ENCODE peak calls at places on chromosomes 2 and 18, in five cellular contexts. One of them, this sample, is unnamed.
A peak's percentile ranks its signal among the peaks of the same experiment; 100 is the strongest.

GRCh38 chr18:47737956-47738355 is 192.5 kb downstream of the SMAD2 start:
- DNase-seq in adipocyte: no peak
- DNase-seq in lung: no peak
- DNase-seq in A673: no peak
- DNase-seq in lower lobe of right lung: no peak
- DNase-seq in this sample: no peak

GRCh38 chr2:69466728-69467127 is 29.5 kb upstream of the NFU1 start:
- DNase-seq in A673: no peak
- DNase-seq in lung: no peak
- DNase-seq in adipocyte: no peak
- DNase-seq in lower lobe of right lung: no peak
- DNase-seq in this sample: no peak

GRCh38 chr18:51461956-51462355 is 264.5 kb upstream of the MEX3C start:
- DNase-seq in A673: no peak
- DNase-seq in lower lobe of right lung: no peak
- DNase-seq in adipocyte: no peak
- DNase-seq in lung: no peak
- DNase-seq in this sample: peak; percentile 19

GRCh38 chr18:36303203-36303844 is 5.8 kb downstream of the FHOD3 start:
- DNase-seq in A673: no peak
- DNase-seq in lower lobe of right lung: no peak
- DNase-seq in adipocyte: no peak
- DNase-seq in lung: no peak
- DNase-seq in this sample: no peak

GRCh38 chr2:74845217-74845751 is 11.4 kb downstream of the HK2 start:
- DNase-seq in lower lobe of right lung: peak; percentile 91
- DNase-seq in A673: peak; percentile 55
- DNase-seq in adipocyte: peak; percentile 96
- DNase-seq in lung: peak; percentile 88
- DNase-seq in this sample: peak; percentile 93

GRCh38 chr2:137161250-137161649 is 395.9 kb downstream of the THSD7B start:
- DNase-seq in lower lobe of right lung: no peak
- DNase-seq in A673: no peak
- DNase-seq in adipocyte: no peak
- DNase-seq in lung: no peak
- DNase-seq in this sample: no peak

GRCh38 chr2:116952254-116952653 is 862.2 kb upstream of the DDX18 start:
- DNase-seq in lower lobe of right lung: no peak
- DNase-seq in adipocyte: no peak
- DNase-seq in A673: no peak
- DNase-seq in lung: no peak
- DNase-seq in this sample: no peak

GRCh38 chr2:19035238-19035637 is 323.2 kb downstream of the OSR1 start:
- DNase-seq in A673: no peak
- DNase-seq in lung: no peak
- DNase-seq in lower lobe of right lung: no peak
- DNase-seq in adipocyte: peak; percentile 85
- DNase-seq in this sample: peak; percentile 79

GRCh38 chr18:58584219-58585127 is 44.4 kb downstream of the ALPK2 start:
- DNase-seq in lower lobe of right lung: no peak
- DNase-seq in A673: peak; percentile 76
- DNase-seq in lung: no peak
- DNase-seq in adipocyte: peak; percentile 67
- DNase-seq in this sample: peak; percentile 71

DNA sequence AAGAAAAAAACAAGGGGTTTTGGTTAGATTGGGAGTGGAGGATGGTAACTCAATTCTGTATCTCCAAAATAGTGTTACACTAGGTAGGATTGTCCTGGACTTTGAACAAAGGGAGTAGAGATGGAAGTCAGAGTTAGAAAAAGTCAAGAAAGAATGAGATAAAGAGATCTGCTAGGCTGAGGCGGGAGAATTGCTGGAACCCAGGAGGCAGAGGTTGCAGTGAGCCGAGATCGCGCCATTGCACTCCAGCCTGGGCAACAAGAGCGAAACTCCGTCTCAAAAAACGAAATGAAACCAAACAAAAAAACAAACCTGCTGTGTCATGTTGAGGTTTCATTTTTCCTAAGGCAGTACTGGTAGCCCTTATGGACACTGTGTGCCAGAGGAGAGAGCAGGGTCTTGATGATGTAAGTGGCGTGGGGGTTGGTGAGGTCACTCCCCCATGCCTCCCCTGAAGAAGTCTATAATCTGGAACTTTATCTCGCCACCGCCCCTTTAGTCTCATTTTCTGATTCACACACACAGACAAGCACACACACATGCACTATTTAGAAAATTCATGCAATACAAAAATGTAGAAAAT is 10.5 kb downstream of the DRC1 start:
- DNase-seq in lung: no peak
- DNase-seq in A673: no peak
- DNase-seq in adipocyte: no peak
- DNase-seq in lower lobe of right lung: no peak
- DNase-seq in this sample: no peak
- H3K4me3 ChIP-seq in lung: no peak overlapping the region
- H3K4me3 ChIP-seq in A673: no peak overlapping the region
- H3K4me3 ChIP-seq in adipocyte: no peak overlapping the region
- H3K4me3 ChIP-seq in lower lobe of right lung: peak overlapping the region; percentile 26
- H3K4me3 ChIP-seq in this sample: no peak overlapping the region

GRCh38 chr2:139411236-139411635 is 631.0 kb upstream of the NXPH2 start:
- DNase-seq in lung: no peak
- DNase-seq in lower lobe of right lung: no peak
- DNase-seq in A673: no peak
- DNase-seq in adipocyte: no peak
- DNase-seq in this sample: no peak

GRCh38 chr2:139409212-139409611 is 629.0 kb upstream of the NXPH2 start:
- DNase-seq in adipocyte: no peak
- DNase-seq in lung: no peak
- DNase-seq in A673: no peak
- DNase-seq in lower lobe of right lung: no peak
- DNase-seq in this sample: no peak
- H3K4me3 ChIP-seq in adipocyte: no peak overlapping the region
- H3K4me3 ChIP-seq in lung: no peak overlapping the region
- H3K4me3 ChIP-seq in A673: no peak overlapping the region
- H3K4me3 ChIP-seq in lower lobe of right lung: no peak overlapping the region
- H3K4me3 ChIP-seq in this sample: no peak overlapping the region

GRCh38 chr2:236656166-236656565 is 86.5 kb downstream of the ACKR3 start:
- DNase-seq in adipocyte: no peak
- DNase-seq in lower lobe of right lung: no peak
- DNase-seq in A673: no peak
- DNase-seq in lung: peak; percentile 22
- DNase-seq in this sample: no peak
- H3K4me3 ChIP-seq in adipocyte: no peak overlapping the region
- H3K4me3 ChIP-seq in lower lobe of right lung: no peak overlapping the region
- H3K4me3 ChIP-seq in A673: no peak overlapping the region
- H3K4me3 ChIP-seq in lung: no peak overlapping the region
- H3K4me3 ChIP-seq in this sample: no peak overlapping the region

DNA sequence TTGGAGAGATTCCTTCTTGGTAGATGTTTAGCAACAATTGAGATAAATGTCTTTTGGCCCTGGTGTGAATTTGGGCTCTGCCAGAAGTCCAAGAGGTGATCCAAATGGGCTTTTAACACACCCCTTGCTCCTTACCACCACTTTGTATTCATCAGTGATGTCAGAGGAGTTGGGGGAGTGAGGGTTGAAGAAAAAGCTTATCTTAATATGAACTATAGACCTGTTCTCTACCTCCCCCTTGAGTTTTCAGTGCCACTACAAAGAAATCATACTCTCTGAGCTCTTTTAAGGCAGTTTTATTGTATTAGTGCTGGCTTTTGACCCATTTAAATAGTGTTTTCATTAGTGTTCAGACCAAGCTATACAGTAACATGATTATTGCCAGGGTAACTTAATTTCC is 229.1 kb downstream of the PHLPP1 start:
- DNase-seq in lung: no peak
- DNase-seq in lower lobe of right lung: no peak
- DNase-seq in adipocyte: no peak
- DNase-seq in A673: no peak
- DNase-seq in this sample: no peak
- H3K4me3 ChIP-seq in lung: no peak overlapping the region
- H3K4me3 ChIP-seq in lower lobe of right lung: no peak overlapping the region
- H3K4me3 ChIP-seq in adipocyte: no peak overlapping the region
- H3K4me3 ChIP-seq in A673: no peak overlapping the region
- H3K4me3 ChIP-seq in this sample: no peak overlapping the region

DNA sequence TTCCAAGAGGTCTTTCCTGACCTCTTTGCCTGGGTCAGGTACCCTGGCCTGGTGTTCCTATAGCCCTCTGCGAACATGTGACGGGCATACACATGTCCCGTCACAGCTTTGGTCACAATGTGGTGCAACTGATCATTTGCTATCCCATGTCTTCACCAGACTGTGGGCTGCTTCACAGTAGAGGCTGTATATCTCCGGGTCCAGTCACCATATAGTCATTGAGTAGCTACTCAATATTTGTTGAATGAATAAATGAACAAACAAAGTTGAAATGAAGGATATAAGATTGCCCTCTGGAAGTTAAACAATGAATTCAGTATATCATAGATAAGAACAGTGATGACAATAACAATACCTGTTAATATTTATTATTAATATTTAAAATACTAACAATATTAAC is 16.8 kb downstream of the AOX1 start:
- DNase-seq in lower lobe of right lung: no peak
- DNase-seq in lung: no peak
- DNase-seq in A673: no peak
- DNase-seq in adipocyte: no peak
- DNase-seq in this sample: no peak
- H3K4me3 ChIP-seq in lower lobe of right lung: no peak overlapping the region
- H3K4me3 ChIP-seq in lung: no peak overlapping the region
- H3K4me3 ChIP-seq in A673: no peak overlapping the region
- H3K4me3 ChIP-seq in adipocyte: no peak overlapping the region
- H3K4me3 ChIP-seq in this sample: no peak overlapping the region